ENCODE peak calls at places on chromosomes 13 and 19, in five cellular contexts. R is colonic mucosa, N is H1, W is fibroblast of lung, U is HepG2. H is an unnamed sample. For H3K36me3, the result is how much of the 10 kb centered on the place peaks cover.

GRCh38 chr19:33639034-33639681 is 17.4 kb downstream of the CHST8 start:
- DNase-seq in R (no peak), N (no peak), W (no peak), U (no peak), H (no peak)

GRCh38 chr19:35757231-35757748 is 461 bp upstream of the HSPB6 start:
- DNase-seq in R (peak), N (no peak), W (peak), U (peak), H (peak)

GRCh38 chr13:27977476-27978300 is 8.6 kb upstream of the CDX2 start:
- DNase-seq in R (peak), N (peak), W (no peak), U (no peak), H (no peak)

GRCh38 chr13:50225188-50226155 is 210.2 kb downstream of the KCNRG start:
- DNase-seq in R (no peak), N (no peak), W (no peak), U (peak), H (no peak)

GRCh38 chr13:44440046-44440608 is 66.5 kb downstream of the SERP2 start:
- DNase-seq in R (no peak), N (no peak), W (peak), U (no peak), H (no peak)

GRCh38 chr13:46908511-46908910 is 11.7 kb upstream of the HTR2A start:
- DNase-seq in R (no peak), N (no peak), W (peak), U (no peak), H (no peak)

GRCh38 chr19:17671906-17672305 is 16.2 kb downstream of the UNC13A start:
- DNase-seq in R (no peak), N (peak), W (peak), U (peak), H (no peak)

GRCh38 chr19:51471527-51471926 is 6.8 kb upstream of the CEACAM18 start:
- DNase-seq in R (no peak), N (no peak), W (no peak), U (no peak), H (no peak)

GRCh38 chr13:73212482-73212881 is 153.7 kb downstream of the KLF5 start:
- DNase-seq in R (no peak), N (no peak), W (no peak), U (no peak), H (no peak)

GRCh38 chr13:39688699-39689405 is 33.4 kb downstream of the COG6 start:
- DNase-seq in R (no peak), N (no peak), W (no peak), U (no peak), H (no peak)

GRCh38 chr13:44313674-44314073 is 60.0 kb upstream of the SERP2 start:
- DNase-seq in R (no peak), N (no peak), W (peak), U (no peak), H (no peak)

GRCh38 chr13:28744091-28744536 is 25.3 kb upstream of the SLC46A3 start:
- DNase-seq in R (no peak), N (peak), W (peak), U (no peak), H (no peak)

GRCh38 chr19:18153555-18154134 is 682 bp downstream of the PIK3R2 start:
- DNase-seq in R (no peak), N (no peak), W (no peak), U (no peak), H (peak)

GRCh38 chr19:49347191-49347590 is 12.0 kb downstream of the CD37 start:
- DNase-seq in R (no peak), N (no peak), W (no peak), U (no peak), H (no peak)

GRCh38 chr13:110277357-110277950 is 29.5 kb downstream of the COL4A1 start:
- DNase-seq in R (no peak), N (no peak), W (peak), U (no peak), H (no peak)

GRCh38 chr13:50714886-50715285 is 128.6 kb downstream of the DLEU7 start:
- DNase-seq in R (no peak), N (no peak), W (no peak), U (no peak), H (no peak)

GRCh38 chr13:43113603-43114002 is 90.2 kb downstream of the DNAJC15 start:
- DNase-seq in R (no peak), N (no peak), W (peak), U (peak), H (no peak)

GRCh38 chr19:54523403-54523802 is 20.8 kb downstream of the LAIR2 start:
- DNase-seq in R (no peak), N (no peak), W (no peak), U (no peak), H (no peak)

GRCh38 chr13:102770435-102770834 is 3.2 kb downstream of the TEX30 start:
- DNase-seq in R (no peak), N (no peak), W (no peak), U (peak), H (no peak)

GRCh38 chr13:73520566-73521290 is 461.9 kb downstream of the KLF5 start:
- DNase-seq in R (no peak), N (no peak), W (no peak), U (no peak), H (no peak)

GRCh38 chr13:36074659-36075058 is 56.5 kb downstream of the DCLK1 start:
- DNase-seq in R (no peak), N (no peak), W (no peak), U (no peak), H (no peak)

GRCh38 chr19:54448774-54449700 is at the start of gene LENG8:
- DNase-seq in R (peak), N (peak), W (peak), U (peak), H (peak)

GRCh38 chr19:3282155-3282554 is 57.7 kb downstream of the CELF5 start:
- DNase-seq in R (no peak), N (no peak), W (no peak), U (no peak), H (no peak)

GRCh38 chr19:17806945-17807344 is 12.0 kb downstream of the B3GNT3 start:
- DNase-seq in R (no peak), N (no peak), W (no peak), U (no peak), H (no peak)

GRCh38 chr19:13985771-13986347 is 20.3 kb downstream of the RFX1 start:
- DNase-seq in R (no peak), N (no peak), W (no peak), U (no peak), H (no peak)

GRCh38 chr19:47229674-47230121 is 1.3 kb downstream of the BBC3 start:
- DNase-seq in R (peak), N (no peak), W (peak), U (no peak), H (no peak)

GRCh38 chr13:67148219-67148583 is 81.9 kb downstream of the PCDH9 start:
- DNase-seq in R (no peak), N (no peak), W (peak), U (no peak), H (no peak)

GRCh38 chr19:46722421-46723022 is 5.6 kb upstream of the PRKD2 start:
- DNase-seq in R (no peak), N (no peak), W (no peak), U (no peak), H (peak)

GRCh38 chr13:114109646-114110045 is 22.8 kb downstream of the RASA3 start:
- DNase-seq in R (no peak), N (no peak), W (no peak), U (no peak), H (peak)

GRCh38 chr19:15038304-15038703 is 11.0 kb upstream of the CASP14 start:
- DNase-seq in R (no peak), N (no peak), W (no peak), U (no peak), H (no peak)

GRCh38 chr19:48806518-48806817 is 4.4 kb downstream of the BCAT2 start:
- DNase-seq in R (peak), N (peak), W (no peak), U (no peak), H (no peak)

GRCh38 chr13:44368062-44368591 is 5.5 kb upstream of the SERP2 start:
- DNase-seq in R (no peak), N (no peak), W (peak), U (no peak), H (no peak)

GRCh38 chr13:25727250-25727649 is 324.6 kb downstream of the SHISA2 start:
- DNase-seq in R (peak), N (no peak), W (no peak), U (no peak), H (no peak)

GRCh38 chr19:7385062-7385461 is 36.3 kb downstream of the ARHGEF18 start:
- DNase-seq in R (no peak), N (no peak), W (no peak), U (no peak), H (peak)

GRCh38 chr13:57825066-57825465 is 193.5 kb downstream of the PCDH17 start:
- DNase-seq in R (no peak), N (no peak), W (no peak), U (no peak), H (no peak)

GRCh38 chr19:44635581-44636438 is 7.9 kb upstream of the PVR start:
- DNase-seq in R (no peak), N (no peak), W (peak), U (no peak), H (no peak)

GRCh38 chr13:74768521-74769090 is 634.4 kb upstream of the KLF12 start:
- DNase-seq in R (no peak), N (no peak), W (no peak), U (no peak), H (no peak)

GRCh38 chr13:74771964-74772363 is 637.8 kb upstream of the KLF12 start:
- DNase-seq in R (no peak), N (no peak), W (peak), U (no peak), H (no peak)

GRCh38 chr13:74774252-74774651 is 640.0 kb upstream of the KLF12 start:
- DNase-seq in R (no peak), N (no peak), W (peak), U (no peak), H (no peak)

GRCh38 chr13:74770361-74770760 is 636.2 kb upstream of the KLF12 start:
- DNase-seq in R (no peak), N (no peak), W (peak), U (no peak), H (no peak)

GRCh38 chr13:74773263-74773662 is 639.1 kb upstream of the KLF12 start:
- DNase-seq in R (no peak), N (no peak), W (no peak), U (no peak), H (no peak)
- H3K9ac ChIP-seq in R (no peak), N (no peak), W (no peak), U (no peak), H (no peak)

GRCh38 chr19:16418597-16418962 is 53.2 kb downstream of the EPS15L1 start:
- DNase-seq in R (no peak), N (no peak), W (no peak), U (no peak), H (no peak)

GRCh38 chr19:16419671-16420394 is 51.9 kb downstream of the EPS15L1 start:
- DNase-seq in R (no peak), N (no peak), W (no peak), U (no peak), H (no peak)

GRCh38 chr19:16416574-16416973 is 55.2 kb downstream of the EPS15L1 start:
- DNase-seq in R (no peak), N (no peak), W (no peak), U (no peak), H (no peak)

GRCh38 chr19:16416996-16417395 is 54.8 kb downstream of the EPS15L1 start:
- DNase-seq in R (no peak), N (no peak), W (no peak), U (no peak), H (no peak)

GRCh38 chr19:16417660-16418596 is 53.8 kb downstream of the EPS15L1 start:
- DNase-seq in R (peak), N (peak), W (peak), U (peak), H (peak)
- H3K36me3 ChIP-seq in R (under half), N (under half), W (under half), U (under half), H (half or more)

GRCh38 chr13:21615427-21615826 is 11.5 kb upstream of the MICU2 start:
- DNase-seq in R (no peak), N (no peak), W (no peak), U (no peak), H (no peak)
- TF ChIP-seq CTCF in R (no peak), N (no peak), W (no peak), U (no peak), H (no peak)

GRCh38 chr19:50465000-50465399 is 11.3 kb upstream of the EMC10 start:
- DNase-seq in R (no peak), N (no peak), W (no peak), U (peak), H (peak)

GRCh38 chr19:50461066-50461875 is 15.0 kb upstream of the EMC10 start:
- DNase-seq in R (peak), N (peak), W (peak), U (peak), H (no peak)

GRCh38 chr19:50462970-50463369 is 13.3 kb upstream of the EMC10 start:
- DNase-seq in R (no peak), N (no peak), W (no peak), U (no peak), H (peak)

GRCh38 chr19:50465986-50466771 is 10.1 kb upstream of the EMC10 start:
- DNase-seq in R (peak), N (peak), W (no peak), U (peak), H (peak)

GRCh38 chr19:50464348-50464747 is 12.0 kb upstream of the EMC10 start:
- DNase-seq in R (no peak), N (no peak), W (no peak), U (no peak), H (peak)
- H3K9ac ChIP-seq in R (no peak), N (no peak), W (no peak), U (peak), H (no peak)

DNA sequence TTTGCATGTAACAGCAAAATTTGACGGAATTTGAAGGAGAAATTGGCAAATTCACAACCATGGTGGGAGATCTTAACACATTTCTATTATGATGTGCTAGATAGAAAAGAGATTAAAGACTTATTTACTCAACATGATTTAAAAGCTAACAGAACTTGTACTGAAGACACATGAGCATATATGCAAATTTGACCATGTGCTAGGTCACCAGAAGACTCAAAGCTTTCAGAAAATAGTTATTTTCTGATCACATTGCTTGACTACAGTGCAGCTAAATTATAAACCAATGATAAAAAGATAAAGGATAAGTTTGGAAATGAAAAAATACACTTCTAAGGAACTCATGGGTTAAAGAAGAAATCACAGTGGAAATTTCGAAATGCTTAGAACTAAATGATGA is 9.1 kb downstream of the GPR183 start:
- DNase-seq in R (no peak), N (no peak), W (no peak), U (no peak), H (no peak)
- H3K36me3 ChIP-seq in R (under half), N (under half), W (under half), U (under half), H (under half)

DNA sequence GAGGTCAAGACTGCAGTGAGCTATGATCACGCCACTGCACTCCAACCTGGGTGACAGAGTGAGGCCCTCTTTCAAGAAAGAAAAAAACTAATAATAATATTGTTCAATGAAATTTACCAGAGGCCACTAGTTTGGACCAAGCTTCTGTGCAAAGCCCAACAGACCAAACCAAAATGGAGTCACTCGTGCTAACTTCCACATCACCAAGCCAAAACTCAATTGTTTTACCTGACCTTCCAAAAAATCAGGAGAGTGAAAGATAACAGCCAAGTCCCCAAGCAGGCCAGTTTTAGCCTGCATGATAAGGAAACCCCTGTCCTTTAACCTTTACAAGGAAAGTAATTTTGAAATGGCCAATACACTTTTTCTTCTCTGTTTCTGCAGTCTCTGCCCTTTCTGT is 20.0 kb downstream of the LYPD3 start:
- DNase-seq in R (no peak), N (no peak), W (no peak), U (no peak), H (no peak)
- TF ChIP-seq CTCF in R (no peak), N (no peak), W (no peak), U (no peak), H (no peak)

DNA sequence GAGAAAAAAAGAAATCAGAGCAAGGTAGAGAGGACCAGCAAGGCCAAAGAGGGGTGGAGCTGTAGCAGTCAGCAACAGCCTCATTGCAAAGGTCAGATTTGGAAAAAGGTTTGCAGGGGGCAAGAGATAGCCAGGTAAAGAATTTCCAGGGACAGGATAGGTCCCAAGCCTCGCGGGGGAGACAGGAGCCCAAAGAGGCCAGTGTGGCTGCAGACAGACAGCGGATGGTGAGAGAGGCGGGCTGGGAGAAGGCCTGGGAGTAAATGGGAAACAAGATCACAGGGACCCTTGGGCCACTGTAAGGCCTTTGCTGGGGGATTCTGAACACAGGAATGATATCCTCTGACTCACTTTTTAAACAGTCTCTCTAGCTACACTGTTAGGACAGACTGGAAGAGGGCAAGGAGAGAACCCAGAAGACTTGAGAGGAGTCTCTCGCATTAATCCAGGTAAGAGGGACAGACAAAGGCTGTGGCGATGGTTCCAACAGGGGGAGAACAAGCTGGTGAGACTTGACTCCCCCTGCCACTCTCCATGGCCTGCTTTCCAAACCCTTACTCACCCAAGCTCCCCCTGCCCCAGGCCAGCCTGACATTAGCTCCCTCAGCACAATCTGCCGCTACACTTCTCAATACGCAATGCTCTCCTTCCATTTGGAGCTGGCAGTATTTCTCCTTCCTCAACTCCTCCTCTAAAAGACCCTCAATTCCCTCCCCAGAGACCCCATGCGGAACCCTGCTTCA is 31.8 kb downstream of the DOCK9 start:
- DNase-seq in R (no peak), N (no peak), W (no peak), U (no peak), H (no peak)
- H3K9ac ChIP-seq in R (no peak), N (no peak), W (no peak), U (no peak), H (no peak)

GRCh38 chr19:1365306-1365963 is 18.3 kb upstream of the NDUFS7 start:
- DNase-seq in R (no peak), N (no peak), W (no peak), U (no peak), H (no peak)
- H3K36me3 ChIP-seq in R (under half), N (half or more), W (under half), U (under half), H (under half)

H was measured in kidney.